ENCODE peak calls at places on chromosomes 1 and 21, in seven cellular contexts. X is stimulated activated CD4-positive, alpha-beta T cell treated with anti-CD3 and anti-CD28 coated beads, Interleukin-1b, Interleukin-23, amount 100 ng/mL, for 1 hour; U is lung microvascular endothelial cell; C is right lobe of liver; W is A549; Z is sigmoid colon; J is T-helper 2 cell. R is an unnamed sample.

GRCh38 chr1:195071461-195071860 is 1536.8 kb downstream of the KCNT2 start:
- DNase-seq in W (no peak), Z (no peak), X (no peak), J (no peak), C (no peak), U (no peak), R (no peak)

GRCh38 chr1:9410737-9411297 is 118.1 kb downstream of the SPSB1 start:
- DNase-seq in W (peak; percentile 48), J (no peak), X (no peak), C (no peak), U (no peak), Z (no peak), R (no peak)

GRCh38 chr1:226872455-226872854 is 2.0 kb downstream of the PSEN2 start:
- DNase-seq in J (no peak), Z (no peak), X (no peak), W (no peak), U (peak; percentile 77), C (no peak), R (peak; percentile 52)

GRCh38 chr1:194658090-194658439 is 1471.7 kb upstream of the B3GALT2 start:
- DNase-seq in W (peak; percentile 21), X (no peak), Z (no peak), C (no peak), J (no peak), U (no peak), R (no peak)

GRCh38 chr1:201702936-201703335 is 126.0 kb upstream of the IPO9 start:
- DNase-seq in W (peak; percentile 48), U (peak; percentile 35), J (no peak), Z (peak; percentile 74), C (no peak), X (no peak), R (no peak)

GRCh38 chr1:153790282-153790995 is 15.2 kb downstream of the SLC27A3 start:
- DNase-seq in C (peak; percentile 55), J (no peak), Z (peak; percentile 97), W (no peak), U (peak; percentile 72), X (no peak), R (peak; percentile 64)

GRCh38 chr21:28818663-28819278 is 173.9 kb downstream of the LTN1 start:
- DNase-seq in C (no peak), J (no peak), X (no peak), W (no peak), Z (no peak), U (no peak), R (no peak)

GRCh38 chr1:110556471-110556807 is 37.5 kb upstream of the KCNA10 start:
- DNase-seq in J (no peak), Z (peak; percentile 79), X (no peak), W (no peak), C (no peak), U (no peak), R (no peak)

GRCh38 chr1:155648207-155649147 is 38.5 kb downstream of the MSTO1 start:
- DNase-seq in J (no peak), X (no peak), C (no peak), U (peak; percentile 59), W (peak; percentile 87), Z (no peak), R (peak; percentile 78)

GRCh38 chr1:180953791-180954721 is 41.4 kb downstream of the KIAA1614 start:
- DNase-seq in C (peak; percentile 73), J (peak; percentile 43), X (peak; percentile 8), U (peak; percentile 69), W (peak; percentile 61), Z (peak; percentile 90), R (no peak)

GRCh38 chr1:180962178-180962577 is 49.5 kb downstream of the KIAA1614 start:
- DNase-seq in Z (no peak), U (no peak), W (no peak), C (no peak), X (no peak), J (no peak), R (no peak)

GRCh38 chr1:241253491-241253890 is 103.5 kb downstream of the RGS7 start:
- DNase-seq in U (no peak), Z (no peak), J (no peak), W (no peak), C (no peak), X (no peak), R (no peak)

GRCh38 chr1:117710710-117711109 is 104.9 kb downstream of the TENT5C start:
- DNase-seq in Z (no peak), X (no peak), C (no peak), U (peak; percentile 20), J (no peak), W (no peak), R (no peak)

GRCh38 chr1:206704239-206704638 is 19.5 kb downstream of the MAPKAPK2 start:
- DNase-seq in W (no peak), X (no peak), C (no peak), J (peak; percentile 22), Z (peak; percentile 51), U (peak; percentile 62), R (no peak)

R was measured in pulmonary artery endothelial cell.